ENCODE peak calls at places on chromosomes 5 and 9, in eight cellular contexts. One of them, this sample, is unnamed.

GRCh38 chr5:96885518-96886338 is 9.4 kb downstream of the ERAP2 start:
- DNase-seq in iris pigment epithelial cell: peak
- DNase-seq in substantia nigra: no peak
- DNase-seq in activated T-cell treated with anti-CD3 and anti-CD28 coated beads for 24 hours: no peak
- DNase-seq in lung: no peak
- DNase-seq in effector memory CD4-positive, alpha-beta T cell: peak
- DNase-seq in kidney epithelial cell: peak
- DNase-seq in ACHN: peak
- DNase-seq in this sample: peak

GRCh38 chr5:81021486-81021885 is 61.3 kb downstream of the RASGRF2 start:
- DNase-seq in iris pigment epithelial cell: peak
- DNase-seq in substantia nigra: no peak
- DNase-seq in activated T-cell treated with anti-CD3 and anti-CD28 coated beads for 24 hours: no peak
- DNase-seq in lung: no peak
- DNase-seq in effector memory CD4-positive, alpha-beta T cell: no peak
- DNase-seq in kidney epithelial cell: peak
- DNase-seq in ACHN: no peak
- DNase-seq in this sample: no peak

GRCh38 chr5:13322769-13323168 is 621.7 kb downstream of the DNAH5 start:
- DNase-seq in iris pigment epithelial cell: no peak
- DNase-seq in substantia nigra: no peak
- DNase-seq in activated T-cell treated with anti-CD3 and anti-CD28 coated beads for 24 hours: no peak
- DNase-seq in lung: no peak
- DNase-seq in effector memory CD4-positive, alpha-beta T cell: no peak
- DNase-seq in kidney epithelial cell: no peak
- DNase-seq in ACHN: no peak
- DNase-seq in this sample: no peak

GRCh38 chr5:150164211-150164610 is 2.4 kb upstream of the CDX1 start:
- DNase-seq in iris pigment epithelial cell: no peak
- DNase-seq in substantia nigra: no peak
- DNase-seq in activated T-cell treated with anti-CD3 and anti-CD28 coated beads for 24 hours: no peak
- DNase-seq in lung: no peak
- DNase-seq in effector memory CD4-positive, alpha-beta T cell: no peak
- DNase-seq in kidney epithelial cell: no peak
- DNase-seq in ACHN: no peak
- DNase-seq in this sample: no peak

GRCh38 chr5:2134543-2135299 is 252.0 kb upstream of the IRX4 start:
- DNase-seq in iris pigment epithelial cell: peak
- DNase-seq in substantia nigra: no peak
- DNase-seq in activated T-cell treated with anti-CD3 and anti-CD28 coated beads for 24 hours: no peak
- DNase-seq in lung: no peak
- DNase-seq in effector memory CD4-positive, alpha-beta T cell: no peak
- DNase-seq in kidney epithelial cell: no peak
- DNase-seq in ACHN: no peak
- DNase-seq in this sample: no peak

GRCh38 chr9:91730806-91731205 is 219.2 kb downstream of the ROR2 start:
- DNase-seq in iris pigment epithelial cell: no peak
- DNase-seq in substantia nigra: no peak
- DNase-seq in activated T-cell treated with anti-CD3 and anti-CD28 coated beads for 24 hours: no peak
- DNase-seq in lung: no peak
- DNase-seq in effector memory CD4-positive, alpha-beta T cell: no peak
- DNase-seq in kidney epithelial cell: no peak
- DNase-seq in ACHN: no peak
- DNase-seq in this sample: no peak

GRCh38 chr5:78916044-78916443 is 69.1 kb downstream of the ARSB start:
- DNase-seq in iris pigment epithelial cell: no peak
- DNase-seq in substantia nigra: no peak
- DNase-seq in activated T-cell treated with anti-CD3 and anti-CD28 coated beads for 24 hours: no peak
- DNase-seq in lung: no peak
- DNase-seq in effector memory CD4-positive, alpha-beta T cell: no peak
- DNase-seq in kidney epithelial cell: no peak
- DNase-seq in ACHN: no peak
- DNase-seq in this sample: no peak

GRCh38 chr5:1293997-1294838 is 650 bp downstream of the TERT start:
- DNase-seq in iris pigment epithelial cell: no peak
- DNase-seq in substantia nigra: no peak
- DNase-seq in activated T-cell treated with anti-CD3 and anti-CD28 coated beads for 24 hours: no peak
- DNase-seq in lung: no peak
- DNase-seq in effector memory CD4-positive, alpha-beta T cell: no peak
- DNase-seq in kidney epithelial cell: no peak
- DNase-seq in ACHN: no peak
- DNase-seq in this sample: no peak

GRCh38 chr5:78803386-78803785 is 154.8 kb upstream of the LHFPL2 start:
- DNase-seq in iris pigment epithelial cell: no peak
- DNase-seq in substantia nigra: no peak
- DNase-seq in activated T-cell treated with anti-CD3 and anti-CD28 coated beads for 24 hours: no peak
- DNase-seq in lung: no peak
- DNase-seq in effector memory CD4-positive, alpha-beta T cell: no peak
- DNase-seq in kidney epithelial cell: no peak
- DNase-seq in ACHN: no peak
- DNase-seq in this sample: no peak

GRCh38 chr5:78979899-78980298 is 5.2 kb downstream of the ARSB start:
- DNase-seq in iris pigment epithelial cell: peak
- DNase-seq in substantia nigra: no peak
- DNase-seq in activated T-cell treated with anti-CD3 and anti-CD28 coated beads for 24 hours: no peak
- DNase-seq in lung: no peak
- DNase-seq in effector memory CD4-positive, alpha-beta T cell: no peak
- DNase-seq in kidney epithelial cell: no peak
- DNase-seq in ACHN: no peak
- DNase-seq in this sample: no peak

GRCh38 chr9:99114049-99114440 is 9.1 kb downstream of the TGFBR1 start:
- DNase-seq in iris pigment epithelial cell: no peak
- DNase-seq in substantia nigra: no peak
- DNase-seq in activated T-cell treated with anti-CD3 and anti-CD28 coated beads for 24 hours: no peak
- DNase-seq in lung: no peak
- DNase-seq in effector memory CD4-positive, alpha-beta T cell: no peak
- DNase-seq in kidney epithelial cell: no peak
- DNase-seq in ACHN: no peak
- DNase-seq in this sample: no peak

GRCh38 chr5:12384005-12384404 is 479.8 kb upstream of the CTNND2 start:
- DNase-seq in iris pigment epithelial cell: no peak
- DNase-seq in substantia nigra: no peak
- DNase-seq in activated T-cell treated with anti-CD3 and anti-CD28 coated beads for 24 hours: no peak
- DNase-seq in lung: no peak
- DNase-seq in effector memory CD4-positive, alpha-beta T cell: no peak
- DNase-seq in kidney epithelial cell: no peak
- DNase-seq in ACHN: no peak
- DNase-seq in this sample: no peak

GRCh38 chr9:6106576-6107339 is 91.3 kb upstream of the RANBP6 start:
- DNase-seq in iris pigment epithelial cell: peak
- DNase-seq in substantia nigra: no peak
- DNase-seq in activated T-cell treated with anti-CD3 and anti-CD28 coated beads for 24 hours: no peak
- DNase-seq in lung: no peak
- DNase-seq in effector memory CD4-positive, alpha-beta T cell: no peak
- DNase-seq in kidney epithelial cell: no peak
- DNase-seq in ACHN: peak
- DNase-seq in this sample: no peak

GRCh38 chr5:9108156-9108555 is 437.7 kb downstream of the SEMA5A start:
- DNase-seq in iris pigment epithelial cell: no peak
- DNase-seq in substantia nigra: no peak
- DNase-seq in activated T-cell treated with anti-CD3 and anti-CD28 coated beads for 24 hours: no peak
- DNase-seq in lung: no peak
- DNase-seq in effector memory CD4-positive, alpha-beta T cell: no peak
- DNase-seq in kidney epithelial cell: no peak
- DNase-seq in ACHN: no peak
- DNase-seq in this sample: no peak

This sample was measured in central memory CD4-positive, alpha-beta T cell.